ENCODE peak calls at places on chromosomes 7 and 10, in seven cellular contexts. D is T-helper 1 cell; I is naive thymus-derived CD4-positive, alpha-beta T cell; T is activated T-cell treated with anti-CD3 and anti-CD28 coated beads, Interleukin-2, amount 50 U/mL, for 1 hour; A is tibial artery; Z is stomach; P is H7. F is an unnamed sample.

GRCh38 chr7:96786261-96786997 is 76.8 kb upstream of the SEM1 start:
- DNase-seq in D (no peak), I (no peak), T (no peak), A (no peak), Z (no peak), P (peak), F (no peak)

GRCh38 chr10:123655763-123656162 is 10.4 kb upstream of the GPR26 start:
- DNase-seq in D (no peak), I (no peak), T (no peak), A (peak), Z (no peak), P (peak), F (peak)

GRCh38 chr7:88867158-88867557 is 71.6 kb upstream of the TEX47 start:
- DNase-seq in D (no peak), I (no peak), T (no peak), A (no peak), Z (no peak), P (no peak), F (no peak)

GRCh38 chr7:36894190-36894589 is 169.9 kb upstream of the AOAH start:
- DNase-seq in D (peak), I (no peak), T (no peak), A (no peak), Z (no peak), P (no peak), F (no peak)

GRCh38 chr10:124742418-124743187 is 1.6 kb downstream of the FAM53B start:
- DNase-seq in D (no peak), I (no peak), T (no peak), A (no peak), Z (no peak), P (peak), F (no peak)

GRCh38 chr7:44461387-44461786 is 29.1 kb downstream of the NUDCD3 start:
- DNase-seq in D (peak), I (peak), T (no peak), A (no peak), Z (no peak), P (no peak), F (no peak)

GRCh38 chr7:150964593-150965111 is 13.5 kb downstream of the KCNH2 start:
- DNase-seq in D (no peak), I (no peak), T (no peak), A (no peak), Z (no peak), P (peak), F (no peak)

GRCh38 chr10:57849726-57850357 is 417.9 kb downstream of the IPMK start:
- DNase-seq in D (no peak), I (no peak), T (no peak), A (no peak), Z (no peak), P (no peak), F (no peak)

GRCh38 chr7:19290936-19291335 is 145.7 kb upstream of the FERD3L start:
- DNase-seq in D (no peak), I (no peak), T (no peak), A (no peak), Z (no peak), P (no peak), F (no peak)

GRCh38 chr10:851891-852290 is 79.6 kb downstream of the LARP4B start:
- DNase-seq in D (no peak), I (no peak), T (no peak), A (no peak), Z (no peak), P (no peak), F (no peak)

GRCh38 chr7:5699467-5699866 is 82.0 kb downstream of the RNF216 start:
- DNase-seq in D (no peak), I (no peak), T (no peak), A (no peak), Z (no peak), P (no peak), F (no peak)

GRCh38 chr10:79254333-79255006 is 92.8 kb upstream of the PPIF start:
- DNase-seq in D (no peak), I (no peak), T (no peak), A (no peak), Z (no peak), P (no peak), F (no peak)

GRCh38 chr10:93921338-93921737 is 27.6 kb downstream of the SLC35G1 start:
- DNase-seq in D (peak), I (peak), T (no peak), A (no peak), Z (no peak), P (peak), F (no peak)

GRCh38 chr7:149799397-149800168 is 26.2 kb upstream of the ZNF467 start:
- DNase-seq in D (peak), I (peak), T (peak), A (no peak), Z (peak), P (peak), F (no peak)

GRCh38 chr10:86730227-86730626 is 26.2 kb upstream of the BMPR1A start:
- DNase-seq in D (no peak), I (no peak), T (no peak), A (peak), Z (peak), P (no peak), F (no peak)

GRCh38 chr10:130045091-130045652 is 65.5 kb downstream of the C10orf143 start:
- DNase-seq in D (no peak), I (no peak), T (no peak), A (peak), Z (no peak), P (peak), F (no peak)

GRCh38 chr10:28669227-28670173 is 7.8 kb upstream of the BAMBI start:
- DNase-seq in D (no peak), I (no peak), T (no peak), A (no peak), Z (no peak), P (no peak), F (no peak)

GRCh38 chr7:15397921-15398560 is 163.8 kb downstream of the AGMO start:
- DNase-seq in D (no peak), I (no peak), T (no peak), A (no peak), Z (no peak), P (no peak), F (no peak)